ENCODE peak calls at places on chromosomes 5 and 9, in seven cellular contexts. G is IMR-90, J is endodermal cell, U is transverse colon, R is fibroblast of lung, V is H1, O is tibial nerve. H is an unnamed sample.
A peak's percentile ranks its signal among the peaks of the same experiment; 100 is the strongest.

GRCh38 chr5:53019320-53019719 is 30.2 kb downstream of the ITGA2 start:
- DNase-seq in O (no peak), V (no peak), G (peak; percentile 87), U (no peak), J (no peak), R (peak; percentile 87), H (no peak)

GRCh38 chr5:1380910-1381309 is 36.0 kb upstream of the CLPTM1L start:
- DNase-seq in R (no peak), V (no peak), J (no peak), O (no peak), G (no peak), U (no peak), H (no peak)

GRCh38 chr9:81682177-81682576 is 7.2 kb downstream of the TLE1 start:
- DNase-seq in R (no peak), U (no peak), V (no peak), O (no peak), G (no peak), J (no peak), H (no peak)

GRCh38 chr5:177403194-177403825 is 2.8 kb upstream of the PFN3 start:
- DNase-seq in R (no peak), U (peak; percentile 58), G (peak; percentile 12), O (no peak), J (peak; percentile 84), V (peak; percentile 74), H (no peak)

GRCh38 chr5:65728219-65728618 is 6.2 kb downstream of the NLN start:
- DNase-seq in J (no peak), R (peak; percentile 45), U (no peak), V (no peak), O (no peak), G (no peak), H (no peak)

GRCh38 chr5:143677403-143677802 is 134.6 kb upstream of the HMHB1 start:
- DNase-seq in G (no peak), U (no peak), J (no peak), V (no peak), O (no peak), R (no peak), H (no peak)

GRCh38 chr9:96217358-96217755 is 84.6 kb downstream of the HSD17B3 start:
- DNase-seq in J (peak; percentile 67), G (no peak), U (peak; percentile 13), V (no peak), O (no peak), R (no peak), H (no peak)

GRCh38 chr5:133341296-133341695 is 271.0 kb downstream of the FSTL4 start:
- DNase-seq in O (no peak), J (no peak), U (no peak), G (no peak), R (no peak), V (no peak), H (no peak)

GRCh38 chr5:132788990-132789886 is 12.2 kb upstream of the SEPTIN8 start:
- DNase-seq in O (no peak), U (no peak), J (no peak), G (no peak), R (no peak), V (peak; percentile 32), H (no peak)

GRCh38 chr5:10286552-10287227 is 21.0 kb downstream of the CMBL start:
- DNase-seq in G (peak; percentile 43), V (no peak), J (no peak), U (no peak), O (no peak), R (no peak), H (no peak)

GRCh38 chr5:138697720-138698360 is 55.4 kb upstream of the CTNNA1 start:
- DNase-seq in J (no peak), V (no peak), U (no peak), O (no peak), G (no peak), R (no peak), H (no peak)

GRCh38 chr9:86839522-86839921 is 107.8 kb downstream of the GAS1 start:
- DNase-seq in G (no peak), O (no peak), R (no peak), J (no peak), U (no peak), V (no peak), H (no peak)

GRCh38 chr5:146340260-146341081 is 1.8 kb downstream of the POU4F3 start:
- DNase-seq in J (peak; percentile 91), V (peak; percentile 86), R (peak; percentile 68), O (peak; percentile 32), U (no peak), G (peak; percentile 60), H (peak; percentile 66)

GRCh38 chr9:135790850-135791249 is 88.9 kb downstream of the KCNT1 start:
- DNase-seq in R (no peak), J (no peak), U (no peak), V (no peak), G (no peak), O (no peak), H (no peak)

GRCh38 chr5:154669402-154669801 is 85.8 kb upstream of the LARP1 start:
- DNase-seq in R (no peak), J (no peak), U (no peak), O (no peak), G (no peak), V (no peak), H (no peak)

GRCh38 chr5:111602817-111603445 is 90.6 kb upstream of the STARD4 start:
- DNase-seq in U (no peak), V (no peak), G (peak; percentile 3), J (no peak), O (no peak), R (no peak), H (no peak)

DNA sequence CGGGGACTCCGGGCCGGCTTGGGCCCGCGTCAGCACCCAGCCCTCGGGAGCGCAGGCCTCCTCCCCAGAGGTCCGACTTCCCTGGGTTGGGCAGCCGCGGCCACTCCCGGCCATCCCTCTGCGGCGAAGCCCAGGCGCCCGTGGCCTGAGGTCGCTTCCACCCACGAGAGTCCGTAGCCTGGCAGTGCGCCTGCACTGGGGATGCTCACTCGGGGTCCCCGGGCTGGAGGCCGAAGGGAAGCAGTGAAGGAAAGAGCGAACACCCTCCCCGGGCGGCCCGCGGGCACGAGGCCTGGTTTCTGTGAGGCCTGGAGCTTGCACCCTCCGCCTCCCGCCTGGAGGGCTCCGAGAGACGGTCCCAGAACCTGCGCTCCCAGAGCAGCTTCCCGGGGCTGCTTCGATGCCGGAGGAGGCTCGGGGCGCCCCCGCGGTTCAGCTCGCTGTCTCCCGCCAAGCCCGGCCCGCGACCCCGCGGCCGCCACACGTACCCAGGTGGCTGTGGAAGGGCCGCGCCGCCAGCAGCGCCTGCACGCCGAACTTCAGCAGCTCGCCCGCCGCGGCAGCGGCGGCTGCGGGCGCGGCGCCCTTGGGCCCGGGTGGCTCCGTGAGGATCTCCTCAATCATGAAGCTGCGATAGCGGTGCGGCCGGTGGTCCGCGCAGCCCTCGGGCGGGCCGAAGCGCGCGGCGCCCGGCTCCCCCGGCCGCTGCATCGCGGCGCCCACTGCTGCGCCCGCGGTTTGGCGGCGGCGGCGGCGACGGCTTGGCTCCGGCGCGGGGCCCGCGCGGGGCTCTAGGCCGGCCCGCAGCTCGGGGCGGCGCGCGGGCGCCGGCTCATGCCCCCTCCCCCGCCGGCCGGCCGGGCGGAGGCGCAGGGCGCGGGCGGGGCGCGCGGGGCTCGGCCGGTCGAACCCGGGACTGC is at the start of gene BARX1:
- DNase-seq in J (peak; percentile 78), G (no peak), U (no peak), V (peak; percentile 79), R (no peak), O (no peak), H (no peak)
- H3K4me3 ChIP-seq in J (no peak within 1 kb of the TSS), G (no peak within 1 kb of the TSS), U (peak within 1 kb of the TSS; percentile 35), V (peak within 1 kb of the TSS; percentile 57), R (no peak within 1 kb of the TSS), O (no peak within 1 kb of the TSS), H (peak within 1 kb of the TSS; percentile 27)

DNA sequence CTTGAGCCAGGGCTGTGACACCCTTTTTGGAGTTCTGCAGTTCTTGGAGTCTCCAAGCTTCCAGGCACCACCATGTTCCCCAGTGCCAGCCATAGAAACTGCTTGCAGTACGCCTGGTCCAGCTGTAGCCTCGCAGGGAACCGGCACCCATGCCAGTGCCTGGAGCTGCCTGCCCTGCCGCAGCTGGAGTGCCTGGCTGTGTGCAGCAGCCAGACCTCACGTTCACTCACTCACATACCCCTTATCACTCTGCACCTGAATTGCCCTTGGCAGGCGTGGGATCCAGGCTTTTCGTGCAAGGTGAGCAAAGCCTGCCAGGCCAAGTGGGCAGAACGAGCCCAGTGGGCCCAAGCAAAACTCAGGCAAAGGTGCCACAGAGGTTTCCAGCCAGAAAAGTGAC is 77.8 kb upstream of the SHB start:
- DNase-seq in J (peak; percentile 22), G (no peak), U (no peak), O (no peak), R (no peak), V (no peak), H (no peak)
- TF ChIP-seq CTCF in J (no peak), G (no peak), U (no peak), O (no peak), R (no peak), V (no peak), H (no peak)

GRCh38 chr9:123111977-123112869 is 78.8 kb downstream of the GPR21 start:
- DNase-seq in U (no peak), J (peak; percentile 73), G (no peak), R (no peak), O (no peak), V (no peak), H (no peak)
- H3K4me1 ChIP-seq in U (no peaks in the 10 kb centered on the region), J (no peaks in the 10 kb centered on the region), G (no peaks in the 10 kb centered on the region), R (no peaks in the 10 kb centered on the region), O (no peaks in the 10 kb centered on the region), V (peaks cover 8% of the 10 kb centered on the region), H (peaks cover 12% of the 10 kb centered on the region)

GRCh38 chr5:150142800-150143724 is 12.6 kb downstream of the PDGFRB start:
- DNase-seq in O (peak; percentile 72), G (peak; percentile 98), R (peak; percentile 96), J (peak; percentile 57), V (no peak), U (peak; percentile 64), H (peak; percentile 83)
- H3K4me3 ChIP-seq in O (no peak overlapping the region), G (no peak overlapping the region), R (no peak overlapping the region), J (no peak overlapping the region), V (no peak overlapping the region), U (no peak overlapping the region), H (no peak overlapping the region)

GRCh38 chr9:72365525-72366256 is 683 bp upstream of the ZFAND5 start:
- DNase-seq in O (peak; percentile 86), G (peak; percentile 87), U (peak; percentile 87), R (peak; percentile 83), J (peak; percentile 87), V (peak; percentile 64), H (peak; percentile 84)
- TF ChIP-seq CTCF in O (no peak), G (peak; percentile 25), U (no peak), R (peak; percentile 20), J (peak; percentile 41), V (no peak), H (no peak)

H was measured in heart left ventricle.